ENCODE peak calls at places on chromosomes 5 and 9, in ten cellular contexts. B is cardiac muscle cell, R is adrenal gland, X is tibial artery, M is upper lobe of right lung, G is suprapubic skin, P is IMR-90, O is AG10803, S is sigmoid colon, U is nephron progenitor cell. N is an unnamed sample.

GRCh38 chr9:117164512-117164911 is 250.3 kb downstream of the ASTN2 start:
- DNase-seq in P (no peak), U (no peak), X (no peak), M (no peak), B (no peak), O (no peak), G (no peak), R (no peak), S (no peak), N (no peak)

GRCh38 chr9:135215571-135216161 is 128.2 kb downstream of the OLFM1 start:
- DNase-seq in G (peak; percentile 79), U (no peak), S (peak; percentile 57), O (no peak), M (peak; percentile 71), R (no peak), P (no peak), X (no peak), B (no peak), N (no peak)

GRCh38 chr9:134418986-134419683 is 92.9 kb downstream of the RXRA start:
- DNase-seq in B (no peak), R (no peak), M (no peak), X (no peak), U (no peak), S (no peak), O (no peak), G (no peak), P (no peak), N (no peak)

GRCh38 chr9:137797206-137798120 is 80.1 kb upstream of the CACNA1B start:
- DNase-seq in X (no peak), O (no peak), P (no peak), M (no peak), S (no peak), R (no peak), G (no peak), U (no peak), B (no peak), N (no peak)

GRCh38 chr9:116574027-116574679 is 113.0 kb upstream of the TRIM32 start:
- DNase-seq in B (peak; percentile 46), G (no peak), U (no peak), M (no peak), S (no peak), R (no peak), P (peak; percentile 13), X (no peak), O (no peak), N (no peak)

GRCh38 chr9:104608336-104608735 is 2.9 kb upstream of the OR13C2 start:
- DNase-seq in B (no peak), U (no peak), S (no peak), G (no peak), R (no peak), X (no peak), P (no peak), M (no peak), O (no peak), N (no peak)

GRCh38 chr9:98577446-98577845 is 131.3 kb downstream of the GABBR2 start:
- DNase-seq in R (no peak), B (no peak), M (no peak), O (no peak), G (no peak), S (no peak), X (no peak), P (no peak), U (no peak), N (no peak)

GRCh38 chr9:76176176-76176575 is 218.1 kb downstream of the RFK start:
- DNase-seq in G (no peak), S (no peak), R (no peak), B (no peak), X (no peak), M (no peak), O (no peak), U (no peak), P (no peak), N (no peak)

GRCh38 chr9:124934290-124934689 is 6.6 kb downstream of the GOLGA1 start:
- DNase-seq in U (no peak), X (no peak), B (no peak), M (no peak), R (no peak), G (no peak), O (peak; percentile 70), S (no peak), P (peak; percentile 73), N (no peak)

GRCh38 chr5:148469446-148470062 is 85.8 kb downstream of the FBXO38 start:
- DNase-seq in O (peak; percentile 61), P (peak; percentile 76), R (no peak), G (no peak), U (no peak), B (no peak), X (peak; percentile 75), S (peak; percentile 66), M (no peak), N (no peak)

GRCh38 chr5:22892441-22892840 is 39.3 kb upstream of the CDH12 start:
- DNase-seq in R (no peak), M (no peak), B (no peak), U (no peak), S (no peak), O (no peak), P (no peak), G (no peak), X (no peak), N (no peak)

GRCh38 chr5:22887566-22887965 is 34.4 kb upstream of the CDH12 start:
- DNase-seq in U (no peak), R (no peak), O (no peak), S (no peak), X (no peak), G (no peak), B (no peak), P (no peak), M (no peak), N (no peak)

DNA sequence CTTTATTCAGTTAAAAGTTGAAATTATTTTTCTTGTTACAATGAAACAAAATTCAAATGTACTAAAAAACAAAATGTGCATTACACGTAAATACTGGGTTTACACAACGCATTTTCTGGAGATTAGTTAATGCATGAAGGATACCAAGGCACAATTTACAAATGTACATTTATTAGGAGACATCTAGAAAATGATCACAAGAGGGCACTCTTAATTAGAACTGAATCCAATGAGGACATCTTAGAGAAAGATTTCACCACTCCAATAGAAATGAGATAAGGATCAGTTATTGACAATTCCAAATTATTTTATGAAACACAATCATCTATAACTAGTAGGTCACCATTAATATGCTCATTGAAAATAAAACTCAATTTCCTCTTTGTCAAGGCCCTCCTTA is 36.6 kb upstream of the CDH12 start:
- DNase-seq in S (no peak), U (no peak), M (no peak), R (no peak), B (no peak), G (no peak), O (no peak), P (no peak), X (no peak), N (no peak)
- TF ChIP-seq CTCF in S (no peak), U (no peak), M (no peak), R (no peak), B (no peak), G (no peak), O (no peak), P (no peak), X (no peak), N (no peak)

GRCh38 chr5:16552666-16553343 is 64.0 kb downstream of the RETREG1 start:
- DNase-seq in S (peak; percentile 77), G (no peak), R (peak; percentile 83), M (peak; percentile 79), B (peak; percentile 89), P (peak; percentile 55), X (peak; percentile 85), O (peak; percentile 72), U (peak; percentile 78), N (peak; percentile 42)
- TF ChIP-seq CTCF in S (peak; percentile 67), G (peak; percentile 49), R (peak; percentile 26), M (peak; percentile 74), B (peak; percentile 96), P (peak; percentile 73), X (peak; percentile 74), O (peak; percentile 98), U (peak; percentile 76), N (peak; percentile 62)

GRCh38 chr5:4295663-4296339 is 700.2 kb downstream of the IRX1 start:
- DNase-seq in M (no peak), S (no peak), R (no peak), B (peak; percentile 77), G (no peak), X (no peak), O (no peak), P (no peak), U (peak; percentile 64), N (no peak)
- TF ChIP-seq CTCF in M (peak; percentile 50), S (no peak), R (no peak), B (no peak), G (peak; percentile 24), X (peak; percentile 24), O (peak; percentile 16), P (no peak), U (peak; percentile 81), N (no peak)

DNA sequence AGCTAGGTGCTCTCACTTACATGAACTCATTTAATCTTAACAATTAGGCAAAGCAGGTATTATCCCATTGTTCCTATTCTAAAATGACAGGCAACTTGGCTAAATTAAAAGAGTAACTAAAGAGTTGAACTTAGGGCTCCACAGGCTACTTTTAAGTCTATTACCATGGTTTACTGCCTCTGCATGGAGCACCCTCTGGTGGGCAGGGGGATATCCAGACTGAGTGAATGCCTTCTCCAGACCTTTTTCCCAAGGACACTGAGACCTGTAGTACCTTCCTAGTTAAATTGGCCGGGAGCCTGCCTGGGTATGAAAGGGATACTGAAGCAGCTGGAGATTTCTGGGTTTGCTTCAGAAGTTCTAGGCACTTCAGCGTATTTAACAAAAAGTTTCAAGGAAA is 238.1 kb downstream of the ELAVL2 start:
- DNase-seq in M (no peak), P (no peak), S (no peak), R (no peak), U (no peak), B (no peak), X (no peak), O (no peak), G (no peak), N (no peak)
- TF ChIP-seq CTCF in M (no peak), P (no peak), S (no peak), R (no peak), U (no peak), B (no peak), X (no peak), O (no peak), G (no peak), N (no peak)